ENCODE peak calls at places on chromosomes 7 and 10, in ten cellular contexts. C, M, N, G, O, B, F, P, V and A are unnamed samples.

GRCh38 chr10:115045516-115045915 is 47.6 kb upstream of the ATRNL1 start:
- DNase-seq in C (no peak), M (no peak), N (no peak), G (no peak), O (no peak), B (no peak), F (no peak), P (no peak), V (no peak), A (no peak)

GRCh38 chr10:122487231-122487765 is 25.9 kb downstream of the HTRA1 start:
- DNase-seq in C (no peak), M (peak; percentile 24), N (no peak), G (no peak), O (no peak), B (peak; percentile 28), F (peak; percentile 66), P (peak; percentile 33), V (no peak), A (no peak)

GRCh38 chr10:75408911-75409885 is 7.6 kb upstream of the ZNF503 start:
- DNase-seq in C (peak; percentile 41), M (peak; percentile 79), N (peak; percentile 81), G (peak; percentile 67), O (peak; percentile 86), B (peak; percentile 85), F (peak; percentile 58), P (peak; percentile 92), V (no peak), A (no peak)

GRCh38 chr7:41691286-41691966 is 11.5 kb downstream of the INHBA start:
- DNase-seq in C (no peak), M (no peak), N (no peak), G (no peak), O (no peak), B (no peak), F (no peak), P (no peak), V (no peak), A (no peak)

GRCh38 chr7:55130079-55130476 is 111.3 kb downstream of the EGFR start:
- DNase-seq in C (no peak), M (no peak), N (peak; percentile 44), G (peak; percentile 68), O (no peak), B (peak; percentile 34), F (no peak), P (no peak), V (no peak), A (no peak)

GRCh38 chr10:490256-490655 is 199.2 kb downstream of the DIP2C start:
- DNase-seq in C (no peak), M (no peak), N (no peak), G (peak; percentile 86), O (no peak), B (no peak), F (no peak), P (peak; percentile 33), V (no peak), A (peak; percentile 82)

GRCh38 chr10:17665742-17666141 is 21.8 kb downstream of the STAM start:
- DNase-seq in C (no peak), M (peak; percentile 90), N (peak; percentile 77), G (peak; percentile 95), O (no peak), B (no peak), F (peak; percentile 92), P (no peak), V (no peak), A (no peak)

GRCh38 chr10:43091846-43092245 is 15.0 kb downstream of the RET start:
- DNase-seq in C (no peak), M (peak; percentile 15), N (no peak), G (no peak), O (no peak), B (no peak), F (peak; percentile 34), P (no peak), V (no peak), A (no peak)

GRCh38 chr10:130354976-130355795 is 219.0 kb downstream of the GLRX3 start:
- DNase-seq in C (no peak), M (no peak), N (no peak), G (no peak), O (no peak), B (no peak), F (no peak), P (peak; percentile 59), V (no peak), A (no peak)

GRCh38 chr10:47167591-47167990 is 132.4 kb upstream of the GDF10 start:
- DNase-seq in C (no peak), M (peak; percentile 27), N (no peak), G (no peak), O (no peak), B (no peak), F (no peak), P (no peak), V (no peak), A (no peak)

GRCh38 chr7:26070290-26070689 is 81.7 kb upstream of the NFE2L3 start:
- DNase-seq in C (no peak), M (no peak), N (no peak), G (no peak), O (no peak), B (no peak), F (no peak), P (no peak), V (no peak), A (no peak)

GRCh38 chr7:101124376-101125056 is 2.4 kb upstream of the SERPINE1 start:
- DNase-seq in C (no peak), M (peak; percentile 80), N (peak; percentile 89), G (peak; percentile 91), O (no peak), B (no peak), F (peak; percentile 80), P (no peak), V (no peak), A (no peak)

GRCh38 chr7:101128040-101128834 is 1.3 kb downstream of the SERPINE1 start:
- DNase-seq in C (no peak), M (peak; percentile 51), N (peak; percentile 40), G (peak; percentile 51), O (no peak), B (no peak), F (no peak), P (no peak), V (no peak), A (no peak)

GRCh38 chr7:101125989-101126650 is 784 bp upstream of the SERPINE1 start:
- DNase-seq in C (no peak), M (peak; percentile 74), N (peak; percentile 93), G (peak; percentile 90), O (peak; percentile 56), B (no peak), F (peak; percentile 88), P (peak; percentile 72), V (no peak), A (peak; percentile 81)

GRCh38 chr7:101127460-101128039 is 646 bp downstream of the SERPINE1 start:
- DNase-seq in C (no peak), M (no peak), N (no peak), G (no peak), O (no peak), B (no peak), F (no peak), P (no peak), V (no peak), A (no peak)

GRCh38 chr7:101126651-101127459 is at the start of gene SERPINE1:
- DNase-seq in C (no peak), M (peak; percentile 100), N (peak; percentile 99), G (peak; percentile 100), O (peak; percentile 44), B (peak; percentile 75), F (peak; percentile 98), P (peak; percentile 86), V (peak; percentile 58), A (peak; percentile 96)
- H3K4me3 ChIP-seq in C (no peak within 1 kb of the TSS), M (peak within 1 kb of the TSS; percentile 90), N (peak within 1 kb of the TSS; percentile 76), G (no peak within 1 kb of the TSS), O (no peak within 1 kb of the TSS), B (peak within 1 kb of the TSS; percentile 26), F (peak within 1 kb of the TSS; percentile 47), P (peak within 1 kb of the TSS; percentile 31), V (no peak within 1 kb of the TSS), A (peak within 1 kb of the TSS; percentile 36)

DNA sequence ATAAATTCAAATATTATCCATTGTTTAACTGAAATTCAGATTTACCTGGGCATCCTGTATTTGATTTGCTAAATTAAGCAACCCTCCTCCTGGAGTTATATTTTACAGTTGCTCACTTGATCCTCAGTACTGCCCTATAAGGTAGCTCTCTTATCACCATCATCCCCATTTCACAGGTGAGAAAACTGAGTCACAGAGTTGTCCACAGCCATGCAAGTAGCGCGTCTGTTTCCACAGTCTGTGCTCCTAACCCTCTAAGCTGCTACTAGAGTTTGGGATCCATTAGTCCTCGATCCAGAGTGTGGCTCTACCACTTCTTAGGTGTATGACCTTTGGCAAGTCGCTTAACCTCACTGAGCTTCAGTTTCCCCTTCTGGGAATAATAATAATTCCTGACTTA is 34.9 kb upstream of the KDM7A start:
- DNase-seq in C (no peak), M (no peak), N (no peak), G (no peak), O (no peak), B (no peak), F (no peak), P (no peak), V (no peak), A (no peak)
- H3K4me3 ChIP-seq in C (no peak overlapping the region), M (no peak overlapping the region), N (no peak overlapping the region), G (no peak overlapping the region), O (no peak overlapping the region), B (no peak overlapping the region), F (no peak overlapping the region), P (no peak overlapping the region), V (no peak overlapping the region), A (no peak overlapping the region)

GRCh38 chr7:37448057-37448636 is 517 bp downstream of the ELMO1 start:
- DNase-seq in C (no peak), M (peak; percentile 1), N (no peak), G (no peak), O (no peak), B (peak; percentile 65), F (no peak), P (no peak), V (no peak), A (no peak)

GRCh38 chr7:37449621-37450020 is 957 bp upstream of the ELMO1 start:
- DNase-seq in C (no peak), M (no peak), N (no peak), G (no peak), O (no peak), B (peak; percentile 17), F (no peak), P (no peak), V (no peak), A (no peak)

GRCh38 chr7:37452346-37452745 is 3.7 kb upstream of the ELMO1 start:
- DNase-seq in C (no peak), M (no peak), N (no peak), G (no peak), O (no peak), B (peak; percentile 75), F (no peak), P (no peak), V (no peak), A (no peak)

GRCh38 chr7:37448637-37449331 is at the start of gene ELMO1:
- DNase-seq in C (peak; percentile 10), M (peak; percentile 32), N (peak; percentile 57), G (peak; percentile 82), O (peak; percentile 44), B (peak; percentile 92), F (peak; percentile 32), P (peak; percentile 89), V (peak; percentile 75), A (peak; percentile 87)

GRCh38 chr7:37450035-37450434 is 1.4 kb upstream of the ELMO1 start:
- DNase-seq in C (no peak), M (no peak), N (no peak), G (no peak), O (no peak), B (no peak), F (no peak), P (no peak), V (no peak), A (no peak)
- H3K4me3 ChIP-seq in C (no peak overlapping the region), M (no peak overlapping the region), N (no peak overlapping the region), G (no peak overlapping the region), O (no peak overlapping the region), B (no peak overlapping the region), F (no peak overlapping the region), P (no peak overlapping the region), V (no peak overlapping the region), A (no peak overlapping the region)

GRCh38 chr10:125060486-125060850 is 99.9 kb downstream of the CTBP2 start:
- DNase-seq in C (no peak), M (peak; percentile 79), N (peak; percentile 56), G (no peak), O (no peak), B (peak; percentile 55), F (peak; percentile 26), P (no peak), V (no peak), A (no peak)
- H3K4me3 ChIP-seq in C (peak overlapping the region; percentile 31), M (no peak overlapping the region), N (no peak overlapping the region), G (no peak overlapping the region), O (no peak overlapping the region), B (no peak overlapping the region), F (no peak overlapping the region), P (peak overlapping the region; percentile 6), V (no peak overlapping the region), A (peak overlapping the region; percentile 7)